ENCODE peak calls at places on chromosomes 11 and 22, in four cellular contexts. One of them, this sample, is unnamed.

GRCh38 chr11:117932987-117933386 is 3.8 kb upstream of the TMPRSS13 start:
- DNase-seq in neural progenitor cell: no peak
- DNase-seq in psoas muscle: no peak
- DNase-seq in MM.1S: no peak
- DNase-seq in this sample: no peak

GRCh38 chr22:46165975-46166374 is 15.6 kb downstream of the PPARA start:
- DNase-seq in neural progenitor cell: no peak
- DNase-seq in MM.1S: no peak
- DNase-seq in psoas muscle: no peak
- DNase-seq in this sample: peak; percentile 14

GRCh38 chr22:45105281-45105700 is 58.4 kb upstream of the NUP50 start:
- DNase-seq in psoas muscle: no peak
- DNase-seq in MM.1S: no peak
- DNase-seq in neural progenitor cell: no peak
- DNase-seq in this sample: no peak

GRCh38 chr22:25232301-25232700 is 12.9 kb downstream of the CRYBB2 start:
- DNase-seq in neural progenitor cell: no peak
- DNase-seq in MM.1S: no peak
- DNase-seq in psoas muscle: no peak
- DNase-seq in this sample: peak; percentile 21

GRCh38 chr22:47795477-47796127 is 1033.2 kb downstream of the TBC1D22A start:
- DNase-seq in neural progenitor cell: peak; percentile 15
- DNase-seq in MM.1S: no peak
- DNase-seq in psoas muscle: no peak
- DNase-seq in this sample: no peak

GRCh38 chr22:35314161-35314942 is 14.7 kb downstream of the TOM1 start:
- DNase-seq in neural progenitor cell: no peak
- DNase-seq in psoas muscle: no peak
- DNase-seq in MM.1S: no peak
- DNase-seq in this sample: peak; percentile 16

GRCh38 chr11:2651826-2652237 is 48.0 kb downstream of the KCNQ1OT1 start:
- DNase-seq in MM.1S: no peak
- DNase-seq in neural progenitor cell: no peak
- DNase-seq in psoas muscle: no peak
- DNase-seq in this sample: no peak

GRCh38 chr22:45884201-45885067 is 92.5 kb downstream of the WNT7B start:
- DNase-seq in psoas muscle: no peak
- DNase-seq in neural progenitor cell: no peak
- DNase-seq in MM.1S: no peak
- DNase-seq in this sample: peak; percentile 8

GRCh38 chr22:21074092-21074715 is 28.5 kb downstream of the LRRC74B start:
- DNase-seq in neural progenitor cell: no peak
- DNase-seq in MM.1S: no peak
- DNase-seq in psoas muscle: peak; percentile 34
- DNase-seq in this sample: peak; percentile 44

GRCh38 chr11:76455331-76455730 is 10.5 kb downstream of the EMSY start:
- DNase-seq in psoas muscle: no peak
- DNase-seq in MM.1S: no peak
- DNase-seq in neural progenitor cell: peak; percentile 95
- DNase-seq in this sample: no peak

GRCh38 chr11:118996926-118997626 is 862 bp upstream of the CENATAC start:
- DNase-seq in psoas muscle: no peak
- DNase-seq in MM.1S: peak; percentile 34
- DNase-seq in neural progenitor cell: peak; percentile 18
- DNase-seq in this sample: no peak

GRCh38 chr11:34866375-34866774 is 49.8 kb downstream of the APIP start:
- DNase-seq in neural progenitor cell: no peak
- DNase-seq in psoas muscle: no peak
- DNase-seq in MM.1S: no peak
- DNase-seq in this sample: peak; percentile 56

GRCh38 chr11:70849031-70849430 is 403.3 kb downstream of the SHANK2 start:
- DNase-seq in neural progenitor cell: no peak
- DNase-seq in psoas muscle: no peak
- DNase-seq in MM.1S: no peak
- DNase-seq in this sample: no peak

GRCh38 chr11:70848243-70848750 is 404.1 kb downstream of the SHANK2 start:
- DNase-seq in neural progenitor cell: no peak
- DNase-seq in MM.1S: no peak
- DNase-seq in psoas muscle: no peak
- DNase-seq in this sample: no peak

GRCh38 chr11:70844387-70844786 is 408.0 kb downstream of the SHANK2 start:
- DNase-seq in psoas muscle: no peak
- DNase-seq in MM.1S: no peak
- DNase-seq in neural progenitor cell: no peak
- DNase-seq in this sample: no peak

GRCh38 chr11:70845761-70846160 is 406.6 kb downstream of the SHANK2 start:
- DNase-seq in MM.1S: no peak
- DNase-seq in neural progenitor cell: no peak
- DNase-seq in psoas muscle: no peak
- DNase-seq in this sample: no peak

DNA sequence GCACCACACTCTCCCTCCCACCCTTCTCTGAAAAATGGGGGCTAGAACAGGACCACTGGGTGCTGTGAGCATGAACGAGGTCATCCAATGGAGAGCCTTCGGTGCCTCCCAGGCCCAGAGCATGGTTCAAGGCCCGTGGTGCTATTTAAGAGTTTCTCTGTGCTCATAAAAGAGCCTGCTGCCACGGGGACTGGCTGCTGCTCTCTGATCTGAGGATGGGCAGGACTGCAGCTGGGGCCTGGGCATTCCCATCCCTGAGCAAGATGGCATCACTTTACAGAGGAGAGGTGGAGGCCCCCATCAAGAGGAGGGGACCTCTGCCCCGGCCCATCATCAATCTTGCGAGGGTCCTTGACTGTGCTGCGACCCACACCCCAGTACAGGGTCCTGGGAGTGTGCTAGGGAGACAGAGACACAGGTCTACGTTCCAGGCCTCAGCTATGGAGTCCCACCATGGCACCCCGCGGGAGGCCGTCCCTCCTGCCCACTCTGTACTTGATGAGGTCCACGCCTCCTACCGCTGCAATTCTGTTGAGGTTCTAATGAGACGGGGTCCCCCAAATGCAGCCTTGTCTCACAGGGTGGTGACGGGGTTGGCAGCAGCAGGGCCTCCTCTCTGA is 405.5 kb downstream of the SHANK2 start:
- DNase-seq in MM.1S: no peak
- DNase-seq in neural progenitor cell: no peak
- DNase-seq in psoas muscle: no peak
- DNase-seq in this sample: no peak
- TF ChIP-seq CTCF in MM.1S: no peak
- TF ChIP-seq CTCF in neural progenitor cell: no peak
- TF ChIP-seq CTCF in psoas muscle: no peak
- TF ChIP-seq CTCF in this sample: no peak

GRCh38 chr22:38312261-38312800 is 4.9 kb downstream of the CSNK1E start:
- DNase-seq in MM.1S: no peak
- DNase-seq in neural progenitor cell: no peak
- DNase-seq in psoas muscle: no peak
- DNase-seq in this sample: no peak
- H3K4me3 ChIP-seq in MM.1S: peak overlapping the region; percentile 91
- H3K4me3 ChIP-seq in neural progenitor cell: no peak overlapping the region
- H3K4me3 ChIP-seq in psoas muscle: no peak overlapping the region
- H3K4me3 ChIP-seq in this sample: peak overlapping the region; percentile 82

DNA sequence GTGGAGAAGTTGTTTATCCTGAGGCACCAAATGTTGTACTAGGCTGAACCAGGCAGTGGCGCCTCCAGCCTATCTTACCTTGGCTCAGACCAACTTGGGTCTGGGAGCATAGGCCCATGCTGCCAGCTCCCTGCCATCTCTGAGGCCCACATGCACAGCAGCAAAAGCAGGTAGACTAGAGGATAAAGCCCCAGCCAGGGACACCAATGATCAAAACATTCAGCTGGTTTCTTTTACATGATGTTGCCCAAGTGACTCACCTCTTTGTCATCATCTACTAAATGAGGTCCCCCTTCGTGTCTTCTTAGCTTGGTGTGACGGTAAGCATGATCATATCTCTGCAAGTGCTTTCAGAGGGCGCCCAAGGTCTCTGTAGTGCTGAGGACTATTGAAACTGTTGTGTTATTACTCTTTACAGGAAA is 112.1 kb upstream of the DRD2 start:
- DNase-seq in neural progenitor cell: no peak
- DNase-seq in MM.1S: no peak
- DNase-seq in psoas muscle: no peak
- DNase-seq in this sample: peak; percentile 19
- TF ChIP-seq CTCF in neural progenitor cell: no peak
- TF ChIP-seq CTCF in MM.1S: no peak
- TF ChIP-seq CTCF in psoas muscle: no peak
- TF ChIP-seq CTCF in this sample: no peak

GRCh38 chr11:47257178-47257517 is 648 bp upstream of the NR1H3 start:
- DNase-seq in psoas muscle: no peak
- DNase-seq in neural progenitor cell: no peak
- DNase-seq in MM.1S: no peak
- DNase-seq in this sample: no peak
- H3K4me3 ChIP-seq in psoas muscle: peak overlapping the region; percentile 55
- H3K4me3 ChIP-seq in neural progenitor cell: peak overlapping the region; percentile 24
- H3K4me3 ChIP-seq in MM.1S: no peak overlapping the region
- H3K4me3 ChIP-seq in this sample: no peak overlapping the region

DNA sequence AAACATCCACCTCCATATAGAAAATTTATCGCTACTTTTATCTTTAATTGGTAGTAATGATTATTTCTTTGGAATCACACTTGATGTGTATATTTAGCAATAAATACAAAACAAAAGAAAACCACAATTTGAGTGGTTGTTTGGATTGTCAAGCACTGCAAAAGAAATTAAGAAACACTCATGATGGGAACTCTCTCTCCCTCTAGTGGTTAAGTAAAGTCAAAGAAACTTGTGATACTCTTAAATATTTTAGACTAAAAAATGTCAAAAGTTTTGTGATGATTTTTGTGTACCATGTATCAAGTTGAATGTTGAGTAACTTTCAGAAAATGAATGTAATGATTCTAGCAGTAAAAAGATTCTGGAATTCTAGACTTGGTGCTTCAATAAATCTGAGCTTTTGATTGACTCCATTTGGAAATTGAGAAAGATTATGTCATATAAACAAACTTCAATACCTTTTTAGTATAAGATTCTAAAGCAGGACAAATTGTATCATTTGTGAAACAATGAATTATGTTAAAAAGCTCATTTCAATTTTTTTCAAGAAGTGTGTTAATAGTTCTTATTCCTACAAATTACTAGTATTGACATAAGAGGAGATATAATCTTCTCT is 20.8 kb downstream of the MUC15 start:
- DNase-seq in neural progenitor cell: no peak
- DNase-seq in MM.1S: peak; percentile 42
- DNase-seq in psoas muscle: no peak
- DNase-seq in this sample: peak; percentile 31
- TF ChIP-seq CTCF in neural progenitor cell: peak; percentile 73
- TF ChIP-seq CTCF in MM.1S: peak; percentile 65
- TF ChIP-seq CTCF in psoas muscle: no peak
- TF ChIP-seq CTCF in this sample: peak; percentile 43

GRCh38 chr22:29207231-29207550 is 1.5 kb downstream of the EMID1 start:
- DNase-seq in psoas muscle: no peak
- DNase-seq in neural progenitor cell: no peak
- DNase-seq in MM.1S: no peak
- DNase-seq in this sample: no peak
- H3K4me3 ChIP-seq in psoas muscle: no peak overlapping the region
- H3K4me3 ChIP-seq in neural progenitor cell: peak overlapping the region; percentile 89
- H3K4me3 ChIP-seq in MM.1S: no peak overlapping the region
- H3K4me3 ChIP-seq in this sample: no peak overlapping the region

GRCh38 chr22:41507330-41508063 is 36.8 kb downstream of the POLR3H start:
- DNase-seq in psoas muscle: no peak
- DNase-seq in neural progenitor cell: no peak
- DNase-seq in MM.1S: no peak
- DNase-seq in this sample: no peak
- TF ChIP-seq CTCF in psoas muscle: no peak
- TF ChIP-seq CTCF in neural progenitor cell: no peak
- TF ChIP-seq CTCF in MM.1S: no peak
- TF ChIP-seq CTCF in this sample: no peak

This sample was measured in cardiac fibroblast.